ENCODE peak calls at places on chromosome 2, in six cellular contexts. I, G, T, J, A and V are unnamed samples. For H3K9me3, the result is how much of the 10 kb centered on the place peaks cover.

GRCh38 chr2:11234309-11234708 is 79.0 kb downstream of the SLC66A3 start:
- DNase-seq in G (no peak), I (no peak), A (no peak), T (no peak), J (no peak), V (no peak)

GRCh38 chr2:25215948-25216679 is 47.7 kb upstream of the POMC start:
- DNase-seq in G (no peak), A (peak), T (peak), J (peak), I (peak), V (peak)

GRCh38 chr2:150610670-150611279 is 123.3 kb upstream of the RND3 start:
- DNase-seq in G (peak), T (peak), I (no peak), A (no peak), J (no peak), V (no peak)

GRCh38 chr2:157238296-157238695 is 19.2 kb upstream of the GALNT5 start:
- DNase-seq in J (no peak), I (no peak), A (no peak), G (no peak), T (no peak), V (no peak)

GRCh38 chr2:123512547-123512946 is 512.5 kb upstream of the CNTNAP5 start:
- DNase-seq in A (no peak), I (no peak), G (no peak), J (no peak), T (no peak), V (no peak)

GRCh38 chr2:9018534-9018933 is 15.1 kb upstream of the MBOAT2 start:
- DNase-seq in J (no peak), G (no peak), T (no peak), A (no peak), I (no peak), V (no peak)

GRCh38 chr2:47134386-47135090 is 20.6 kb downstream of the STPG4 start:
- DNase-seq in I (no peak), G (no peak), T (no peak), J (no peak), A (no peak), V (no peak)

GRCh38 chr2:42001696-42002331 is 46.0 kb upstream of the PKDCC start:
- DNase-seq in T (no peak), I (no peak), A (no peak), J (no peak), G (no peak), V (no peak)

GRCh38 chr2:25340340-25340886 is 1.3 kb downstream of the DNMT3A start:
- DNase-seq in A (no peak), G (peak), I (peak), T (no peak), J (peak), V (no peak)

GRCh38 chr2:70691497-70691896 is 76.5 kb downstream of the ADD2 start:
- DNase-seq in G (no peak), T (peak), A (no peak), J (no peak), I (no peak), V (no peak)

GRCh38 chr2:239461551-239462515 is 61.0 kb upstream of the HDAC4 start:
- DNase-seq in A (no peak), J (no peak), T (peak), G (no peak), I (peak), V (no peak)

GRCh38 chr2:29123584-29124349 is 8.6 kb downstream of the CLIP4 start:
- DNase-seq in G (no peak), I (no peak), A (no peak), J (no peak), T (no peak), V (no peak)

GRCh38 chr2:230225486-230225885 is at the start of gene SP140:
- DNase-seq in I (no peak), T (no peak), J (peak), A (peak), G (no peak), V (peak)

GRCh38 chr2:196480653-196481322 is 158.7 kb upstream of the CCDC150 start:
- DNase-seq in I (no peak), T (no peak), G (no peak), J (no peak), A (no peak), V (no peak)

GRCh38 chr2:47249427-47249826 is 94.3 kb upstream of the STPG4 start:
- DNase-seq in A (no peak), I (no peak), T (no peak), G (peak), J (no peak), V (no peak)

GRCh38 chr2:175935289-175936181 is 66.5 kb downstream of the LNPK start:
- DNase-seq in T (no peak), J (no peak), G (no peak), A (no peak), I (no peak), V (no peak)

GRCh38 chr2:174350018-174350417 is 15.3 kb downstream of the SP9 start:
- DNase-seq in J (no peak), I (no peak), A (no peak), T (no peak), G (no peak), V (no peak)

GRCh38 chr2:11656671-11657101 is 13.3 kb downstream of the NTSR2 start:
- DNase-seq in I (no peak), A (no peak), G (no peak), T (no peak), J (no peak), V (no peak)

GRCh38 chr2:151978709-151979108 is 120.1 kb downstream of the CACNB4 start:
- DNase-seq in G (no peak), A (no peak), T (no peak), I (no peak), J (no peak), V (no peak)

GRCh38 chr2:117065912-117066311 is 748.6 kb upstream of the DDX18 start:
- DNase-seq in J (no peak), G (no peak), A (no peak), I (no peak), T (no peak), V (no peak)

GRCh38 chr2:70143314-70144150 is 47.3 kb downstream of the C2orf42 start:
- DNase-seq in A (peak), J (peak), T (peak), G (peak), I (peak), V (peak)

GRCh38 chr2:182894174-182894573 is 27.7 kb upstream of the FRZB start:
- DNase-seq in G (no peak), A (no peak), I (peak), J (no peak), T (no peak), V (no peak)

GRCh38 chr2:57549642-57550102 is 496.9 kb upstream of the VRK2 start:
- DNase-seq in T (no peak), J (no peak), A (no peak), I (no peak), G (no peak), V (no peak)

GRCh38 chr2:181517685-181518301 is 60.6 kb downstream of the ITGA4 start:
- DNase-seq in J (no peak), G (no peak), T (no peak), A (no peak), I (no peak), V (no peak)

GRCh38 chr2:25369439-25369838 is 27.7 kb upstream of the DNMT3A start:
- DNase-seq in I (peak), G (no peak), J (no peak), T (no peak), A (no peak), V (no peak)

GRCh38 chr2:83115155-83115554 is 1343.9 kb downstream of the SUCLG1 start:
- DNase-seq in J (no peak), T (no peak), A (no peak), G (no peak), I (no peak), V (no peak)

GRCh38 chr2:11029136-11029535 is 117.4 kb downstream of the KCNF1 start:
- DNase-seq in I (no peak), G (no peak), T (no peak), A (no peak), J (no peak), V (no peak)

GRCh38 chr2:195664528-195664927 is 7.5 kb downstream of the SLC39A10 start:
- DNase-seq in J (no peak), G (no peak), A (no peak), I (no peak), T (no peak), V (no peak)

GRCh38 chr2:122795763-122796162 is 1040.3 kb downstream of the TSN start:
- DNase-seq in A (no peak), I (no peak), J (no peak), T (no peak), G (no peak), V (no peak)

GRCh38 chr2:105746177-105747080 is 1.7 kb downstream of the NCK2 start:
- DNase-seq in A (peak), G (no peak), I (peak), J (peak), T (peak), V (peak)

GRCh38 chr2:13682878-13683277 is 949.6 kb upstream of the LRATD1 start:
- DNase-seq in J (no peak), A (no peak), I (no peak), G (peak), T (no peak), V (no peak)

GRCh38 chr2:13686262-13686661 is 946.3 kb upstream of the LRATD1 start:
- DNase-seq in T (no peak), J (no peak), A (no peak), I (no peak), G (no peak), V (no peak)

GRCh38 chr2:13676269-13676668 is 956.2 kb upstream of the LRATD1 start:
- DNase-seq in G (no peak), J (no peak), T (no peak), A (no peak), I (no peak), V (no peak)

DNA sequence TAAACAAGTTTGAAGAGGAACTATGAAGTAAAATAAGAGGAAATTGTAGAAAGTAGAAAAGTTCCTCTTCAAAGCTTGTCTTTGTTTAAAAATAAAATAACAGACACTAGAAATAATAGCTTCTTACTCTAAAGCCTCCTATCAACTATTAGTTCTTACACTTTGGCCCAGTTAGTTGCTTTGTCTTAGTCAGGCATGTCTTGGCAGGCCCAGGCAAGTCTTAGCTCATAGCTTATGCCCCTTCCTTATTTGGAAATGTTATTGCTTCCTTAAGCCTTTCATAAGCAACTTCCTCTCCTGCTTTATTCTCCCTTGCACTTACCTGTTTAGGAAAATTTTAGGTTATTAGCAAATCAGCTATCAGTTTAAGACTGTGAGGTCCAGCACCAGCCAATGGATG is 950.6 kb upstream of the LRATD1 start:
- DNase-seq in T (no peak), G (no peak), A (no peak), I (no peak), J (no peak), V (no peak)
- H3K9me3 ChIP-seq in T (under half), G (under half), A (under half), I (under half), J (under half), V (under half)

DNA sequence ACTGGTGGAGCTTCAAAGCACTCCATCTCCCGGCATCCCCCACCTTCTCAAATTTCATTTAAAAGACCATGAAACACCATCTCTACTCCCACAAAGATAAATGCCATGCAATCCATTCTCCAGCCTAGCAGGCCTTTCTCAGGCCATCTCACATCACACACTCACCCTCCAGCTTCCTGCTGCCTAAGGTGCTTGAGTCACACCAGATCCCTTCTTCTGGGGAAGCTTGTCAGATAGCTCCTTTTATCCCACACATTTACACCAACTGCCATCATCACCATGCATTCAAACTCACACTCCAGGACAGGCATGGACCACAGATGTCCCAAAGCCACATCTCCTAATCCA is 292.6 kb downstream of the TNS1 start:
- DNase-seq in G (no peak), J (no peak), T (no peak), I (no peak), A (no peak), V (no peak)
- H3K9me3 ChIP-seq in G (under half), J (under half), T (under half), I (under half), A (under half), V (under half)

DNA sequence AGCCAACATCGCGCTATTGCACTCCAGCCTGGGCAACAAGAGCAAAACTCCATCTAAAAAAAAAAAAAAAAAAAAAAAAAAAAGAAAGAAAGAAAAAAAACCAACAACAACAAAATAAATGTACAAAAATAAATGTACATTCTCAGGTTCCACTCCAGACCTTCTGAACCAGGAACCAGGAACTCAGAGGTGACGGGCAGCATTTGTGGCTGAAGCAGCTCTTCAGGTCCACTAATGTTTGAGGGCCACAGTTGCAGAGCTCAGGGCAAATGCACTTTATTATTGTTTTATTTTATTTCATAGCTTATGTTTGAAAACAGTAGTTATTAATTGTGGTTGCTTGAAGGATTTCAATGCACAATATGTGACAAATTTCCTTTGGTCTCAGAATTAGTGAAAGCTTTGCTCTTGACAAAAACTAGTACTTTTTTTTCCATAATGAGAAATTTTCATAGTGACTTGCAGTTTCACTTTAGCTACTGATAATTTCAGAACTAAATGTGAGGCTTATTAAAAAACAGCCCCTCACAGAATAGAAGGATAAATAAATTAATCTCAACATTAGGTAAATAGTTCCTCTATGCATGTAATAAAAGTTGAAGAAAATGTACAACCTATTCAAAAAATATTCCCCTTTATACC is 378.4 kb upstream of the SPHKAP start:
- DNase-seq in G (no peak), T (no peak), J (no peak), I (no peak), A (no peak), V (no peak)
- H3K9me3 ChIP-seq in G (under half), T (under half), J (under half), I (under half), A (under half), V (under half)

DNA sequence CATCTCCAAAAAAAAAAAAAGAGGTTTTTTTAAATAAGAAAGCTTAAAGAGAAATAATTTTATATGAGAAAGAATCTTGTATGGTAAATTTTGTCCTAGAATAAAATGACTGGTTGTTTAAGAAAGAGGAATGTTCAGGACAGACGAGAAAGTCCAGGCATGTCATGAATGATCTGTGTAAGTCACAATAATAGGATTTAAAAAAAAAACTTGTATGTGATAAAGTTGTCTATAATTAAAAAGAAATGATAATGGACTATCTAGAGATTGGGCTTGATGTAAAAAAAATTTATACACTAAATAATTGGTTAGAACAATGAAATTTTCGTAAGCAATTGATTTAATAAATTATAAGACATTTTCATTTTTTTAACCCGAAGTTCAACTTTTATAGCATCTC is 71.7 kb upstream of the ABCA12 start:
- DNase-seq in T (no peak), I (no peak), G (no peak), A (no peak), J (no peak), V (no peak)
- H3K9me3 ChIP-seq in T (under half), I (under half), G (under half), A (under half), J (under half), V (under half)

DNA sequence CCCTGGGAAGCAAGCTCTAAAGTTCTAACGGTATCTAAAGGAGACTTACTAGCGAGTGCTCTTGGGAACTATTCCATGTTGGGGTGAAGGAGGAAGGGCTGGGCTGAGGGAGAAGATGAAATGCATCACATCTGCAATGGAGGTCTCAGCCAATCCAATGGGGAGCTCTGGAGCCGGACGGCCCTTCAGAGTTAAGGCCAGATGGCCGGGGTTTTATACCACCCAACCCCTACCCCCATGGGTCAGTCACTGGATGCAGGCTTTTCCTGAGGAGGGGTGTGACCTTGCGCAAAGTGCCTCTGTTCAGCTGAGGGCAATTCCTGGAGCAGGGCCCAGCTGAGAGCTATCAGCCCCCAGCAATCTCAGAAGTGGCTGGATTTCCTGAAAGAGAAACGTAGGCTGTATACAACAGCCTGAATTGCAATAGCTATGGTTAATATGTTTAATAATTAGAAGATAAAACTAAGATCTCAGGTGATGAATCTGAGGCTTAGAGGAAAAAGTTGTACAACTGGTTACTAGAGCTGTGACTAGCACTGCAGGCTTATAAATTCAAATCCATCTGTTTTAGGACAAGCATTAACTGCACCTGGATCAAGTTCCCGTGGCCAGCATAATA is 21.6 kb downstream of the EIPR1 start:
- DNase-seq in I (no peak), A (no peak), J (no peak), T (no peak), G (no peak), V (no peak)
- H3K9me3 ChIP-seq in I (under half), A (under half), J (under half), T (under half), G (under half), V (under half)

DNA sequence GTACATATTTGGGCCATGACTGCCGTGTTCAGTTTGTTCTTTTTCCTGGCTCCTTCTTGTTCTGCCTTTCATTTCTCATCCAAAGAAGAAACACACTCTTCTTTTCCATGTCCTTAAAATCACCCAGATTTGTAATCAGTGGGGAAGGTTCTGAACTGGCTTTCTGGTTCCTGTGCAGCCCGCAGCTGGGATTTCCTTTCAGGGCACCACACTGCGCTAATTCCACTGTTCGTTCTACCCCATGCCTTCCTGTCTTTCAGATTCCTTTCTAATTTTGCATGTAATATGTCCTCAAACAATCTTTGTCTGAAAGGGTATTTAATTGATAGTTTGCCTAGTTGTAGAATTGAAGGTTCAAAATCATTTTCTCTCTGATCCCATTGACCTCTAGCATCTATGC is 94.1 kb downstream of the HS1BP3 start:
- DNase-seq in T (no peak), J (peak), I (no peak), A (no peak), G (no peak), V (no peak)
- H3K9me3 ChIP-seq in T (under half), J (under half), I (under half), A (under half), G (under half), V (under half)

DNA sequence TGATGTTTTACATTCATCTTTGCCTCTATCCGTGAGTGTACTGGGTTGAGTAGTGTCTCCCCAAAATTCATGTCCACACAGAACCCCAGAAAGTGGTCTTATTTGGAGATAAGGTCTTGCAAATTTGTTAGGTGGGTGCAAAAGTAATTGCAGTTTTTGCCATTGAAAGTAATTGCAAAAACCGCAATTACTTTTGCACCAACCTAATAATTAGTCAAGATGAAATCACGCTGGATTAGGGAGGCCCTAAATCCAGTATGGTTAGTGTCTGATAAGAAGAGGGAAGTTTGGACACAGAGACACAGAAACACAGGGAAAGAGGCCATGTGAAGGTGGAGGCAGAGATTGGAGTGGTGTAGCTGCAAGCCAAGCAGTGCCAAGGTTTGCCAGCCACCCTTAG is 57.8 kb upstream of the SPRED2 start:
- DNase-seq in J (no peak), T (no peak), G (no peak), I (no peak), A (no peak), V (no peak)
- H3K9me3 ChIP-seq in J (under half), T (under half), G (under half), I (under half), A (under half), V (under half)

GRCh38 chr2:22221006-22221405 is 1097.2 kb downstream of the TDRD15 start:
- DNase-seq in T (no peak), I (no peak), J (no peak), A (no peak), G (no peak), V (no peak)
- H3K9me3 ChIP-seq in T (under half), I (under half), J (under half), A (under half), G (under half), V (under half)

GRCh38 chr2:120269816-120270215 is 17.2 kb downstream of the RALB start:
- DNase-seq in G (no peak), A (no peak), I (no peak), J (no peak), T (no peak), V (no peak)

GRCh38 chr2:120275617-120276400 is 23.2 kb downstream of the RALB start:
- DNase-seq in A (no peak), J (no peak), G (no peak), I (no peak), T (no peak), V (no peak)

GRCh38 chr2:120272763-120273481 is 20.3 kb downstream of the RALB start:
- DNase-seq in J (no peak), T (no peak), G (no peak), A (no peak), I (no peak), V (no peak)

GRCh38 chr2:120269076-120269744 is 16.6 kb downstream of the RALB start:
- DNase-seq in A (no peak), G (no peak), T (no peak), I (no peak), J (no peak), V (no peak)

GRCh38 chr2:120271952-120272351 is 19.3 kb downstream of the RALB start:
- DNase-seq in J (no peak), T (no peak), A (no peak), I (no peak), G (no peak), V (no peak)
- H3K9me3 ChIP-seq in J (under half), T (under half), A (under half), I (under half), G (under half), V (under half)